ENCODE peak calls at places on chromosomes 6 and 20, in eight cellular contexts. Q is GM23338, K is A549, X is pancreas, S is Caco-2, V is IMR-90, C is PC-9, R is left ventricle myocardium inferior. P is an unnamed sample. For H3K4me1, the result is how much of the 10 kb centered on the place peaks cover.

GRCh38 chr20:2618815-2619214 is 33.6 kb upstream of the NOP56 start:
- DNase-seq in Q (no peak), K (no peak), X (no peak), S (no peak), V (no peak), C (no peak), R (no peak), P (no peak)

GRCh38 chr20:35663813-35664543 is 722 bp downstream of the CPNE1 start:
- DNase-seq in Q (peak), K (peak), X (peak), S (peak), V (peak), C (peak), R (no peak), P (peak)

GRCh38 chr20:32820000-32820697 is 395 bp downstream of the MAPRE1 start:
- DNase-seq in Q (peak), K (peak), X (peak), S (peak), V (peak), C (no peak), R (peak), P (no peak)

GRCh38 chr6:67976486-67976885 is 658.6 kb upstream of the ADGRB3 start:
- DNase-seq in Q (no peak), K (no peak), X (no peak), S (no peak), V (no peak), C (no peak), R (no peak), P (no peak)

GRCh38 chr20:49979030-49979832 is 3.5 kb upstream of the SNAI1 start:
- DNase-seq in Q (peak), K (peak), X (peak), S (peak), V (no peak), C (peak), R (no peak), P (no peak)

GRCh38 chr6:167573461-167574215 is 248.8 kb downstream of the TTLL2 start:
- DNase-seq in Q (no peak), K (no peak), X (no peak), S (no peak), V (no peak), C (no peak), R (no peak), P (peak)

GRCh38 chr6:139373154-139373927 is 1.1 kb downstream of the CITED2 start:
- DNase-seq in Q (peak), K (peak), X (peak), S (peak), V (peak), C (peak), R (peak), P (peak)

GRCh38 chr6:3855866-3856265 is 6.7 kb downstream of the FAM50B start:
- DNase-seq in Q (no peak), K (no peak), X (no peak), S (no peak), V (no peak), C (no peak), R (no peak), P (no peak)

GRCh38 chr20:37538003-37538402 is 10.3 kb upstream of the BLCAP start:
- DNase-seq in Q (no peak), K (peak), X (no peak), S (peak), V (peak), C (no peak), R (no peak), P (no peak)

GRCh38 chr20:37239026-37239451 is 22.6 kb downstream of the GHRH start:
- DNase-seq in Q (no peak), K (no peak), X (no peak), S (no peak), V (peak), C (no peak), R (no peak), P (no peak)

GRCh38 chr6:82182756-82183155 is 64.8 kb downstream of the IBTK start:
- DNase-seq in Q (no peak), K (no peak), X (no peak), S (no peak), V (peak), C (no peak), R (no peak), P (no peak)

GRCh38 chr6:152206072-152206818 is 398.8 kb downstream of the ESR1 start:
- DNase-seq in Q (peak), K (peak), X (peak), S (no peak), V (peak), C (no peak), R (peak), P (no peak)

GRCh38 chr6:43934803-43935602 is 165.0 kb downstream of the VEGFA start:
- DNase-seq in Q (no peak), K (no peak), X (no peak), S (no peak), V (no peak), C (no peak), R (no peak), P (no peak)

GRCh38 chr6:1230689-1231605 is 81.0 kb upstream of the FOXQ1 start:
- DNase-seq in Q (no peak), K (no peak), X (no peak), S (peak), V (no peak), C (no peak), R (no peak), P (no peak)

GRCh38 chr6:144853603-144854002 is 568.5 kb downstream of the UTRN start:
- DNase-seq in Q (no peak), K (no peak), X (no peak), S (no peak), V (no peak), C (no peak), R (no peak), P (no peak)

GRCh38 chr20:36385503-36385902 is 79.4 kb downstream of the DLGAP4 start:
- DNase-seq in Q (no peak), K (no peak), X (no peak), S (no peak), V (no peak), C (no peak), R (no peak), P (no peak)

GRCh38 chr6:160930547-160931377 is 60.8 kb upstream of the MAP3K4 start:
- DNase-seq in Q (peak), K (peak), X (peak), S (no peak), V (peak), C (peak), R (peak), P (peak)

GRCh38 chr6:12717356-12717755 is 789 bp downstream of the PHACTR1 start:
- DNase-seq in Q (no peak), K (no peak), X (no peak), S (no peak), V (no peak), C (no peak), R (no peak), P (no peak)

GRCh38 chr20:32037929-32038328 is 14.1 kb upstream of the HCK start:
- DNase-seq in Q (no peak), K (peak), X (no peak), S (peak), V (peak), C (no peak), R (no peak), P (no peak)

GRCh38 chr6:12103158-12103557 is 91.0 kb downstream of the HIVEP1 start:
- DNase-seq in Q (no peak), K (no peak), X (no peak), S (no peak), V (no peak), C (no peak), R (no peak), P (no peak)

GRCh38 chr6:37308084-37308817 is 45.5 kb upstream of the RNF8 start:
- DNase-seq in Q (no peak), K (no peak), X (no peak), S (no peak), V (peak), C (no peak), R (no peak), P (no peak)

GRCh38 chr20:16476032-16476431 is 97.2 kb downstream of the KIF16B start:
- DNase-seq in Q (peak), K (peak), X (no peak), S (peak), V (peak), C (peak), R (no peak), P (no peak)

GRCh38 chr20:8608470-8608869 is 460.4 kb upstream of the PLCB4 start:
- DNase-seq in Q (no peak), K (no peak), X (no peak), S (no peak), V (no peak), C (no peak), R (no peak), P (no peak)

GRCh38 chr6:39302669-39303424 is 11.4 kb downstream of the KCNK17 start:
- DNase-seq in Q (peak), K (peak), X (peak), S (peak), V (peak), C (peak), R (peak), P (peak)

GRCh38 chr6:150598401-150598800 is 1.3 kb upstream of the PLEKHG1 start:
- DNase-seq in Q (no peak), K (no peak), X (no peak), S (no peak), V (no peak), C (no peak), R (no peak), P (no peak)

GRCh38 chr6:11718461-11718860 is 60.1 kb downstream of the ADTRP start:
- DNase-seq in Q (no peak), K (no peak), X (no peak), S (no peak), V (peak), C (no peak), R (no peak), P (no peak)

GRCh38 chr20:41405436-41405835 is 38.8 kb upstream of the EMILIN3 start:
- DNase-seq in Q (no peak), K (no peak), X (no peak), S (no peak), V (no peak), C (no peak), R (peak), P (no peak)

GRCh38 chr6:109326346-109326745 is 55.9 kb downstream of the CD164 start:
- DNase-seq in Q (no peak), K (no peak), X (no peak), S (no peak), V (no peak), C (no peak), R (no peak), P (no peak)

GRCh38 chr6:109318328-109318876 is 63.9 kb downstream of the CD164 start:
- DNase-seq in Q (no peak), K (no peak), X (no peak), S (peak), V (no peak), C (no peak), R (no peak), P (no peak)

GRCh38 chr6:109322825-109323580 is 59.3 kb downstream of the CD164 start:
- DNase-seq in Q (no peak), K (no peak), X (no peak), S (no peak), V (no peak), C (no peak), R (peak), P (no peak)

GRCh38 chr6:109325400-109325801 is 56.9 kb downstream of the CD164 start:
- DNase-seq in Q (no peak), K (no peak), X (no peak), S (no peak), V (no peak), C (no peak), R (no peak), P (no peak)

DNA sequence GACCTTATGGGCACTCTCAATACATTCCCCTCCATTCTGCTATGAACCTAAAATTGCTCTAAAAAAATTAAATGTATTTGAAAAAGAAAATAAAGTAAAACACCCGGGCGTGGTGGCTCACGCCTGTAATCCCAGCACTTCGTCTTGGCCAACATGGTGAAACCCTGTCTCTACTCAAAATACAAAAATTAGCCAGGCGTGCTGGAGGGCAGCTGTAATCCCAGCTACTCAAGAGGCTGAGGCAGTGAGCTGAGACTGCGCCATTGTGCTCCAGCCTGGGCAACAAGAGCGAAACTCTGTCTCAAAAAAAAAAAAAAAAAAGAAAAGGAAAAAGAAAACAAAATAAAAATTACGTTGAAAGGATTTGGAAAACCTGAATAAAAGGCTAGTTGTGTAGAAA is 60.5 kb downstream of the CD164 start:
- DNase-seq in Q (no peak), K (no peak), X (no peak), S (no peak), V (no peak), C (no peak), R (no peak), P (no peak)
- H3K4me1 ChIP-seq in Q (under half), K (under half), X (under half), S (under half), V (under half), C (under half), R (under half), P (under half)

GRCh38 chr6:166529571-166529970 is 56.9 kb downstream of the RAMACL start:
- DNase-seq in Q (no peak), K (no peak), X (no peak), S (no peak), V (peak), C (no peak), R (no peak), P (no peak)
- TF ChIP-seq CTCF in Q (no peak), K (no peak), X (no peak), S (no peak), V (no peak), C (no peak), R (no peak), P (no peak)

GRCh38 chr20:62362590-62362940 is 4.5 kb downstream of the LAMA5 start:
- DNase-seq in Q (no peak), K (no peak), X (no peak), S (no peak), V (no peak), C (no peak), R (no peak), P (no peak)
- H3K4me1 ChIP-seq in Q (under half), K (half or more), X (under half), S (half or more), V (under half), C (half or more), R (half or more), P (half or more)

DNA sequence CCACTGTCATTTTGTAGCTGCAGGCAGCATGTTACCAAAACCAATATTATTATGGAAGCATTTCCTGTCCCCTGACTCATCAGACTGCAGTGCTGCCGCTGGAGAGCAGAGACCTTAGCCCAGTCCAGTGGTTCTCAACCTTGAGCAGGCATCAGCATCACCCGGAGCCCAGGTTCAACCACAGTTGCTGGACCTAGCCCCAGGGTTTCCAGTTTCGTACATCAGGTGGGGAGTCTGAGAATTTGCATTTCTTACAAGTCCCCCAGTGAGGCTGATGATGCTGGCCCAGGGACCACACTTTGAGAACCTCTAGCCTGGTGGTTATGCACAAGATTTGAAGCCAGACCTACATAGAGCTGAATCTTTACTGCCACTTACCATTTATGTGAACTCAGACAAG is 47.3 kb downstream of the LY86 start:
- DNase-seq in Q (no peak), K (no peak), X (no peak), S (no peak), V (no peak), C (no peak), R (no peak), P (no peak)
- TF ChIP-seq CTCF in Q (no peak), K (no peak), X (no peak), S (no peak), V (no peak), C (no peak), R (no peak), P (no peak)

DNA sequence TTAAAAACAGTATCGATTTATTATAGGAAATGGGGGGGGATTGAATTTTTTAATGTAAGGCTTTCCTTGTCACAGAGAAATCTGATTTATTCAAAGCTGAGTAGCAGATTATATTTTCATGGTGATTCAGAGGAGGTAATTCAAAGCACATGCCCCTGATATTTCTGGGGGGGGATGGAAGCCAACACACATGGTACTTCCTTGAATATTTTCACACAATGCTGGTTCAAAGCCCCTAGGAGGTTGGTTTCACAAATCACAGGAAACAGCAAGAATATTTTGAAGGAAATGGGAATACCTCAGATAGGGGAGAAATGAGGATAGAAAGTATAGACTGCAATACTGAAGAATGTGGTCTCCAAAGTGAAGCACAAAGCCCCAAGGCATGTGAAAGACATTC is 98.8 kb downstream of the RTN4IP1 start:
- DNase-seq in Q (no peak), K (no peak), X (no peak), S (no peak), V (peak), C (no peak), R (no peak), P (no peak)
- H3K4me1 ChIP-seq in Q (under half), K (under half), X (under half), S (under half), V (under half), C (under half), R (under half), P (under half)

DNA sequence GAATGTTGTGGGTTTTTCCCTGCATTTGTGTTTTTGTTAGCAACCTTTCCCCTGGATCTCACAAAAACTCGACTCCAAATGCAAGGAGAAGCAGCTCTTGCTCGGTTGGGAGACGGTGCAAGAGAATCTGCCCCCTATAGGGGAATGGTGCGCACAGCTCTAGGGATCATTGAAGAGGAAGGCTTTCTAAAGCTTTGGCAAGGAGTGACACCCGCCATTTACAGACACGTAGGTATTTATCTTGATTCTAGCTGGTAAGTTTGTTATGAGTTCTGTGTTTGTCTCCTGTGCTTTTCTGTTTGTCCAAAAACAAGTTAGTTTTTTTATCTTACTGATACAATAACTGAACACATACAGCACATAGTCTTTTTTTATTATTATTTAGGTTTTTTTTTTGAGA is 3.0 kb downstream of the SLC25A27 start:
- DNase-seq in Q (peak), K (peak), X (no peak), S (no peak), V (no peak), C (no peak), R (no peak), P (no peak)
- TF ChIP-seq CTCF in Q (peak), K (peak), X (peak), S (no peak), V (no peak), C (peak), R (no peak), P (no peak)

P was measured in right atrium auricular region.